ENCODE peak calls at places on chromosomes 4 and X, in ten cellular contexts. U, M, X, W, V, G, F, J, T and B are unnamed samples.

GRCh38 chr4:152735302-152735917 is 44.1 kb downstream of the TIGD4 start:
- DNase-seq in X (no peak), G (peak; percentile 50), T (peak; percentile 9), M (peak; percentile 57), F (peak; percentile 70), J (no peak), V (no peak), U (no peak), W (no peak), B (no peak)

GRCh38 chr4:57501715-57502114 is 391.5 kb upstream of the IGFBP7 start:
- DNase-seq in F (peak; percentile 84), X (no peak), M (no peak), T (peak; percentile 83), W (no peak), J (peak; percentile 5), U (no peak), G (no peak), V (no peak), B (no peak)

GRCh38 chrX:3094261-3094660 is 53.0 kb downstream of the ARSF start:
- DNase-seq in V (peak; percentile 50), W (no peak), U (no peak), M (no peak), X (no peak), G (no peak), J (no peak), F (peak; percentile 50), T (peak; percentile 45), B (no peak)

GRCh38 chr4:158722291-158722916 is 792 bp downstream of the PPID start:
- DNase-seq in U (no peak), X (no peak), V (no peak), F (peak; percentile 73), M (peak; percentile 24), J (no peak), W (peak; percentile 22), T (peak; percentile 31), G (peak; percentile 52), B (no peak)

GRCh38 chr4:62018537-62018936 is 818.4 kb downstream of the ADGRL3 start:
- DNase-seq in U (no peak), J (peak; percentile 4), W (no peak), G (no peak), M (no peak), X (no peak), V (no peak), T (no peak), F (peak; percentile 83), B (no peak)

GRCh38 chr4:141425124-141425523 is 204.4 kb downstream of the ZNF330 start:
- DNase-seq in G (no peak), F (peak; percentile 1), U (no peak), X (no peak), M (no peak), V (no peak), W (no peak), J (no peak), T (no peak), B (no peak)

GRCh38 chr4:40516651-40517050 is 113.0 kb downstream of the RBM47 start:
- DNase-seq in G (no peak), F (no peak), W (no peak), J (no peak), U (no peak), V (no peak), X (no peak), T (no peak), M (no peak), B (no peak)

GRCh38 chr4:185265942-185266341 is 56.5 kb downstream of the SNX25 start:
- DNase-seq in T (peak; percentile 80), W (no peak), M (peak; percentile 56), V (no peak), G (no peak), U (no peak), J (no peak), X (no peak), F (peak; percentile 86), B (no peak)

GRCh38 chr4:131488772-131489171 is 1660.3 kb upstream of the PCDH10 start:
- DNase-seq in W (no peak), F (no peak), G (no peak), X (no peak), V (no peak), U (no peak), T (no peak), M (no peak), J (no peak), B (no peak)

GRCh38 chrX:153644356-153645125 is 2.5 kb upstream of the DUSP9 start:
- DNase-seq in M (no peak), U (no peak), V (no peak), T (no peak), F (peak; percentile 49), G (peak; percentile 69), W (no peak), J (no peak), X (no peak), B (no peak)

GRCh38 chr4:150315175-150315574 is 236.9 kb downstream of the DCLK2 start:
- DNase-seq in J (no peak), V (no peak), G (no peak), F (peak; percentile 93), U (no peak), W (no peak), X (no peak), T (no peak), M (no peak), B (no peak)

GRCh38 chrX:123803331-123803983 is 56.4 kb upstream of the XIAP start:
- DNase-seq in M (peak; percentile 65), G (peak; percentile 46), J (no peak), V (no peak), U (no peak), T (peak; percentile 89), F (peak; percentile 95), W (peak; percentile 42), X (no peak), B (no peak)

GRCh38 chr4:142778430-142778829 is 67.7 kb downstream of the INPP4B start:
- DNase-seq in F (no peak), G (no peak), U (no peak), J (no peak), V (no peak), T (no peak), M (no peak), X (no peak), W (no peak), B (no peak)

GRCh38 chrX:153303276-153304262 is 18.0 kb downstream of the PNMA6F start:
- DNase-seq in F (no peak), M (no peak), U (no peak), V (no peak), T (no peak), J (no peak), W (no peak), G (no peak), X (no peak), B (no peak)

GRCh38 chr4:134326866-134327265 is 125.3 kb upstream of the PABPC4L start:
- DNase-seq in W (no peak), F (no peak), J (no peak), M (no peak), T (no peak), V (no peak), X (no peak), U (no peak), G (no peak), B (no peak)

GRCh38 chrX:24260827-24261550 is 52.9 kb downstream of the SUPT20HL2 start:
- DNase-seq in X (no peak), J (no peak), W (peak; percentile 54), V (no peak), U (no peak), T (peak; percentile 51), G (no peak), F (no peak), M (peak; percentile 60), B (peak; percentile 48)

GRCh38 chr4:56460085-56460484 is 7.3 kb upstream of the SRP72 start:
- DNase-seq in J (no peak), G (no peak), F (no peak), U (no peak), V (no peak), T (no peak), X (no peak), W (no peak), M (no peak), B (no peak)